ENCODE peak calls at places on chromosomes 1 and 21, in seven cellular contexts. One of them, this sample, is unnamed. For H3K36me3, the result is how much of the 10 kb centered on the place peaks cover.

GRCh38 chr1:64062941-64063581 is 140.4 kb upstream of the UBE2U start:
- DNase-seq in stomach: no peak
- DNase-seq in breast epithelium: no peak
- DNase-seq in neuronal stem cell: no peak
- DNase-seq in neural progenitor cell: no peak
- DNase-seq in mammary epithelial cell: peak
- DNase-seq in naive thymus-derived CD4-positive, alpha-beta T cell: no peak
- DNase-seq in this sample: no peak

GRCh38 chr1:110726755-110727154 is 52.0 kb upstream of the KCNA3 start:
- DNase-seq in naive thymus-derived CD4-positive, alpha-beta T cell: no peak
- DNase-seq in neural progenitor cell: no peak
- DNase-seq in mammary epithelial cell: no peak
- DNase-seq in stomach: no peak
- DNase-seq in breast epithelium: no peak
- DNase-seq in neuronal stem cell: no peak
- DNase-seq in this sample: no peak

GRCh38 chr21:44267655-44268142 is 6.0 kb upstream of the DNMT3L start:
- DNase-seq in neuronal stem cell: no peak
- DNase-seq in neural progenitor cell: peak
- DNase-seq in mammary epithelial cell: no peak
- DNase-seq in stomach: no peak
- DNase-seq in breast epithelium: no peak
- DNase-seq in naive thymus-derived CD4-positive, alpha-beta T cell: no peak
- DNase-seq in this sample: peak

GRCh38 chr1:167502719-167503452 is 15.4 kb downstream of the CD247 start:
- DNase-seq in naive thymus-derived CD4-positive, alpha-beta T cell: no peak
- DNase-seq in mammary epithelial cell: no peak
- DNase-seq in stomach: no peak
- DNase-seq in neural progenitor cell: peak
- DNase-seq in breast epithelium: no peak
- DNase-seq in neuronal stem cell: no peak
- DNase-seq in this sample: no peak

GRCh38 chr1:202966006-202966904 is 802 bp downstream of the CYB5R1 start:
- DNase-seq in neuronal stem cell: no peak
- DNase-seq in stomach: peak
- DNase-seq in naive thymus-derived CD4-positive, alpha-beta T cell: no peak
- DNase-seq in neural progenitor cell: no peak
- DNase-seq in mammary epithelial cell: no peak
- DNase-seq in breast epithelium: no peak
- DNase-seq in this sample: no peak

GRCh38 chr1:2590233-2591141 is 3.9 kb downstream of the PRXL2B start:
- DNase-seq in stomach: no peak
- DNase-seq in mammary epithelial cell: no peak
- DNase-seq in naive thymus-derived CD4-positive, alpha-beta T cell: no peak
- DNase-seq in breast epithelium: peak
- DNase-seq in neural progenitor cell: no peak
- DNase-seq in neuronal stem cell: no peak
- DNase-seq in this sample: no peak

GRCh38 chr1:12480748-12481362 is 137.2 kb downstream of the DHRS3 start:
- DNase-seq in naive thymus-derived CD4-positive, alpha-beta T cell: no peak
- DNase-seq in stomach: no peak
- DNase-seq in neural progenitor cell: no peak
- DNase-seq in breast epithelium: no peak
- DNase-seq in mammary epithelial cell: peak
- DNase-seq in neuronal stem cell: no peak
- DNase-seq in this sample: no peak

GRCh38 chr1:229027158-229027557 is 243.8 kb upstream of the RAB4A start:
- DNase-seq in naive thymus-derived CD4-positive, alpha-beta T cell: no peak
- DNase-seq in neuronal stem cell: no peak
- DNase-seq in neural progenitor cell: peak
- DNase-seq in mammary epithelial cell: no peak
- DNase-seq in breast epithelium: no peak
- DNase-seq in stomach: no peak
- DNase-seq in this sample: no peak

GRCh38 chr1:116396769-116397168 is 23.7 kb downstream of the ATP1A1 start:
- DNase-seq in breast epithelium: no peak
- DNase-seq in mammary epithelial cell: no peak
- DNase-seq in naive thymus-derived CD4-positive, alpha-beta T cell: no peak
- DNase-seq in neural progenitor cell: no peak
- DNase-seq in stomach: no peak
- DNase-seq in neuronal stem cell: no peak
- DNase-seq in this sample: no peak

GRCh38 chr1:36134031-36134430 is 9.0 kb upstream of the COL8A2 start:
- DNase-seq in neuronal stem cell: no peak
- DNase-seq in mammary epithelial cell: no peak
- DNase-seq in neural progenitor cell: no peak
- DNase-seq in stomach: no peak
- DNase-seq in naive thymus-derived CD4-positive, alpha-beta T cell: no peak
- DNase-seq in breast epithelium: no peak
- DNase-seq in this sample: no peak

GRCh38 chr1:176735201-176735600 is 272.2 kb downstream of the PAPPA2 start:
- DNase-seq in neuronal stem cell: no peak
- DNase-seq in breast epithelium: no peak
- DNase-seq in mammary epithelial cell: no peak
- DNase-seq in stomach: no peak
- DNase-seq in neural progenitor cell: no peak
- DNase-seq in naive thymus-derived CD4-positive, alpha-beta T cell: no peak
- DNase-seq in this sample: no peak

GRCh38 chr1:94986783-94987182 is 59.9 kb upstream of the CNN3 start:
- DNase-seq in naive thymus-derived CD4-positive, alpha-beta T cell: no peak
- DNase-seq in stomach: no peak
- DNase-seq in mammary epithelial cell: peak
- DNase-seq in breast epithelium: no peak
- DNase-seq in neural progenitor cell: no peak
- DNase-seq in neuronal stem cell: no peak
- DNase-seq in this sample: no peak

GRCh38 chr21:46388896-46389295 is 64.9 kb downstream of the PCNT start:
- DNase-seq in breast epithelium: no peak
- DNase-seq in stomach: no peak
- DNase-seq in naive thymus-derived CD4-positive, alpha-beta T cell: no peak
- DNase-seq in neuronal stem cell: no peak
- DNase-seq in neural progenitor cell: no peak
- DNase-seq in mammary epithelial cell: no peak
- DNase-seq in this sample: no peak

GRCh38 chr21:46390603-46391545 is 66.9 kb downstream of the PCNT start:
- DNase-seq in mammary epithelial cell: no peak
- DNase-seq in naive thymus-derived CD4-positive, alpha-beta T cell: no peak
- DNase-seq in neuronal stem cell: no peak
- DNase-seq in neural progenitor cell: no peak
- DNase-seq in stomach: no peak
- DNase-seq in breast epithelium: no peak
- DNase-seq in this sample: no peak

GRCh38 chr21:46385846-46386725 is 62.1 kb downstream of the PCNT start:
- DNase-seq in breast epithelium: no peak
- DNase-seq in stomach: no peak
- DNase-seq in neuronal stem cell: no peak
- DNase-seq in naive thymus-derived CD4-positive, alpha-beta T cell: no peak
- DNase-seq in mammary epithelial cell: no peak
- DNase-seq in neural progenitor cell: no peak
- DNase-seq in this sample: no peak

GRCh38 chr21:46386726-46387073 is 62.7 kb downstream of the PCNT start:
- DNase-seq in breast epithelium: no peak
- DNase-seq in neural progenitor cell: no peak
- DNase-seq in stomach: no peak
- DNase-seq in neuronal stem cell: no peak
- DNase-seq in mammary epithelial cell: no peak
- DNase-seq in naive thymus-derived CD4-positive, alpha-beta T cell: no peak
- DNase-seq in this sample: no peak

GRCh38 chr21:46388206-46388880 is 64.4 kb downstream of the PCNT start:
- DNase-seq in neuronal stem cell: no peak
- DNase-seq in breast epithelium: no peak
- DNase-seq in neural progenitor cell: no peak
- DNase-seq in stomach: no peak
- DNase-seq in mammary epithelial cell: no peak
- DNase-seq in naive thymus-derived CD4-positive, alpha-beta T cell: no peak
- DNase-seq in this sample: no peak
- H3K36me3 ChIP-seq in neuronal stem cell: half or more
- H3K36me3 ChIP-seq in breast epithelium: under half
- H3K36me3 ChIP-seq in neural progenitor cell: under half
- H3K36me3 ChIP-seq in stomach: under half
- H3K36me3 ChIP-seq in mammary epithelial cell: under half
- H3K36me3 ChIP-seq in naive thymus-derived CD4-positive, alpha-beta T cell: under half
- H3K36me3 ChIP-seq in this sample: under half

DNA sequence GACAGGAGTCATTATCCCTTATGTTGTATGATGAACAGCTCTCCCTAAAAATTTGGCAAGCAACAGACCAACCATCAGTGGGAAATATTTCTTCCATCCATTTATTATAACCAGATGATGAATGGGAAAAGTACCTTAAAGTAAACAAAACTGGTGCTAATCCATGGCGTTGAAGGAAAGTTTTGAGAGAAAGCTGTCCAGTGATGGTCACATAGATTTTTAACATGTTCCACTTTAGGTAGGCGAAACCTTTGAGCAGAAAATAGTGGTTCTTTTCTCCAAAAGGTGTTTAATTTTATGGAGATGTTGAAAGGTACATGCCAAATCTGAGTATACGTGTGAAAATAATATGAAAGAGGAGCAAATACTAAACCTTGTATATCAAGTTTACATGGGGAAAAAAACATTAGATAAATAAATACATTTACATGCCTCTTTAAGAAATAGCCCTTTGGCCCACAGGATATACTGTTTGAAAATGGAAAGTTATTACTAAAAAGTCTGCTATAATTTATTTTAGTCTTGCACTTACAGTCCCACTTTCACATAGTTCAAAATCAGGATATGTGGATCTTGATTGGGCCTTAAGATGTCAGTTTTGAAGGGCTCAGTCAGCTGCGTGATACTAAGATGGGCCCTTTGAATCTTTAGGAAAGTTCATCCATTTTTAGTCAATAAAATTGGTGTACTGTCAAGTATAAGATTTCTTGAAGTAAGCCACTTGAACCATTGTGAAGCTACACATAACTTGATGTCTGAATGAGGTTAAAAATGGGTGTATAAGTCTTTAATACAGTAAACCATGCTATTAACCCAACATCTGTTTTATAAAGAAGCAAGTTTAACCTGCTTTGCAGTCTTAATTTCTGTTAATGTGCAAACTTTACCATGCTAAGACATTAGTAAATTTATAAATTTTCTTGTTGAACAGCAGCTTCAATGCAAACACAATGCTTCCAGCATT is 10.5 kb downstream of the RPL5 start:
- DNase-seq in neural progenitor cell: no peak
- DNase-seq in stomach: no peak
- DNase-seq in mammary epithelial cell: no peak
- DNase-seq in naive thymus-derived CD4-positive, alpha-beta T cell: no peak
- DNase-seq in breast epithelium: no peak
- DNase-seq in neuronal stem cell: no peak
- DNase-seq in this sample: no peak
- H3K36me3 ChIP-seq in neural progenitor cell: under half
- H3K36me3 ChIP-seq in stomach: half or more
- H3K36me3 ChIP-seq in mammary epithelial cell: under half
- H3K36me3 ChIP-seq in naive thymus-derived CD4-positive, alpha-beta T cell: under half
- H3K36me3 ChIP-seq in breast epithelium: under half
- H3K36me3 ChIP-seq in neuronal stem cell: half or more
- H3K36me3 ChIP-seq in this sample: under half

GRCh38 chr1:220001095-220001501 is 45.2 kb downstream of the EPRS1 start:
- DNase-seq in neural progenitor cell: no peak
- DNase-seq in neuronal stem cell: no peak
- DNase-seq in stomach: no peak
- DNase-seq in breast epithelium: no peak
- DNase-seq in naive thymus-derived CD4-positive, alpha-beta T cell: no peak
- DNase-seq in mammary epithelial cell: no peak
- DNase-seq in this sample: no peak

GRCh38 chr1:220003585-220004299 is 42.6 kb downstream of the EPRS1 start:
- DNase-seq in stomach: no peak
- DNase-seq in naive thymus-derived CD4-positive, alpha-beta T cell: no peak
- DNase-seq in neural progenitor cell: no peak
- DNase-seq in breast epithelium: no peak
- DNase-seq in mammary epithelial cell: no peak
- DNase-seq in neuronal stem cell: no peak
- DNase-seq in this sample: no peak

GRCh38 chr1:220007438-220007837 is 38.9 kb downstream of the EPRS1 start:
- DNase-seq in breast epithelium: no peak
- DNase-seq in neural progenitor cell: no peak
- DNase-seq in mammary epithelial cell: no peak
- DNase-seq in neuronal stem cell: no peak
- DNase-seq in stomach: no peak
- DNase-seq in naive thymus-derived CD4-positive, alpha-beta T cell: no peak
- DNase-seq in this sample: no peak

GRCh38 chr1:220003015-220003414 is 43.3 kb downstream of the EPRS1 start:
- DNase-seq in stomach: no peak
- DNase-seq in naive thymus-derived CD4-positive, alpha-beta T cell: no peak
- DNase-seq in neural progenitor cell: no peak
- DNase-seq in neuronal stem cell: no peak
- DNase-seq in mammary epithelial cell: no peak
- DNase-seq in breast epithelium: no peak
- DNase-seq in this sample: no peak

DNA sequence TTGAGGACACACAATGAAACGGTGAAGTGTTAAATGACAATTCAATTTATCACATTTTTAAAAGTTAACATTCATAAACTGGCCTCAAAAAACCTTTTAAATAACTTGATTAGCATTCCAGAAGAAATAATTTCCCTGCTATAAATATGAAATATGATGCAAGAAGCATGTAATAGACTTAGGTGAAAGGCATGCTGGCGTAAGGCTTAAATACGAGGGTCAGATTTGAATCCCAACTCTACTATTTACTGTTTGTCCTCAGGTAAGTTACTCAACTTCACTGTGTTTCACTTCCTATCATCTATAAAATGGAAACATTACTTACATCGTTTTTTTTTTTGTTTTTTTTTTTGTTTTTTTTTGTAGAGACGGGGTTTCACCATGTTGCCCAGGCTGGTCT is 40.8 kb downstream of the EPRS1 start:
- DNase-seq in stomach: no peak
- DNase-seq in neuronal stem cell: no peak
- DNase-seq in naive thymus-derived CD4-positive, alpha-beta T cell: no peak
- DNase-seq in breast epithelium: no peak
- DNase-seq in mammary epithelial cell: no peak
- DNase-seq in neural progenitor cell: no peak
- DNase-seq in this sample: no peak
- H3K36me3 ChIP-seq in stomach: under half
- H3K36me3 ChIP-seq in neuronal stem cell: half or more
- H3K36me3 ChIP-seq in naive thymus-derived CD4-positive, alpha-beta T cell: under half
- H3K36me3 ChIP-seq in breast epithelium: under half
- H3K36me3 ChIP-seq in mammary epithelial cell: under half
- H3K36me3 ChIP-seq in neural progenitor cell: under half
- H3K36me3 ChIP-seq in this sample: under half

GRCh38 chr1:112689842-112690237 is 15.4 kb downstream of the MOV10 start:
- DNase-seq in neural progenitor cell: no peak
- DNase-seq in stomach: no peak
- DNase-seq in naive thymus-derived CD4-positive, alpha-beta T cell: no peak
- DNase-seq in neuronal stem cell: no peak
- DNase-seq in mammary epithelial cell: no peak
- DNase-seq in breast epithelium: no peak
- DNase-seq in this sample: no peak

GRCh38 chr1:112694363-112694929 is 12.5 kb downstream of the RHOC start:
- DNase-seq in breast epithelium: no peak
- DNase-seq in naive thymus-derived CD4-positive, alpha-beta T cell: no peak
- DNase-seq in mammary epithelial cell: no peak
- DNase-seq in neural progenitor cell: no peak
- DNase-seq in stomach: no peak
- DNase-seq in neuronal stem cell: no peak
- DNase-seq in this sample: no peak

GRCh38 chr1:112693821-112694220 is 13.1 kb downstream of the RHOC start:
- DNase-seq in mammary epithelial cell: no peak
- DNase-seq in stomach: no peak
- DNase-seq in breast epithelium: no peak
- DNase-seq in neural progenitor cell: no peak
- DNase-seq in neuronal stem cell: no peak
- DNase-seq in naive thymus-derived CD4-positive, alpha-beta T cell: no peak
- DNase-seq in this sample: no peak

GRCh38 chr1:112695276-112695675 is 11.7 kb downstream of the RHOC start:
- DNase-seq in breast epithelium: no peak
- DNase-seq in stomach: no peak
- DNase-seq in naive thymus-derived CD4-positive, alpha-beta T cell: no peak
- DNase-seq in neural progenitor cell: no peak
- DNase-seq in neuronal stem cell: no peak
- DNase-seq in mammary epithelial cell: no peak
- DNase-seq in this sample: no peak

GRCh38 chr1:112692681-112693080 is 14.2 kb downstream of the RHOC start:
- DNase-seq in breast epithelium: no peak
- DNase-seq in neural progenitor cell: no peak
- DNase-seq in stomach: no peak
- DNase-seq in mammary epithelial cell: no peak
- DNase-seq in neuronal stem cell: no peak
- DNase-seq in naive thymus-derived CD4-positive, alpha-beta T cell: no peak
- DNase-seq in this sample: no peak
- H3K36me3 ChIP-seq in breast epithelium: under half
- H3K36me3 ChIP-seq in neural progenitor cell: under half
- H3K36me3 ChIP-seq in stomach: under half
- H3K36me3 ChIP-seq in mammary epithelial cell: under half
- H3K36me3 ChIP-seq in neuronal stem cell: half or more
- H3K36me3 ChIP-seq in naive thymus-derived CD4-positive, alpha-beta T cell: under half
- H3K36me3 ChIP-seq in this sample: under half

This sample was measured in tibial nerve.